ENCODE peak calls at places on chromosomes 5 and 9, in four cellular contexts. One of them, this sample, is unnamed.
A peak's percentile ranks its signal among the peaks of the same experiment; 100 is the strongest.

GRCh38 chr5:180136661-180137381 is 65.3 kb upstream of the RNF130 start:
- DNase-seq in esophagus squamous epithelium: no peak
- DNase-seq in left ventricle myocardium inferior: no peak
- DNase-seq in pancreas: no peak
- DNase-seq in this sample: peak; percentile 47

GRCh38 chr9:93295031-93295430 is 111.1 kb downstream of the WNK2 start:
- DNase-seq in pancreas: peak; percentile 39
- DNase-seq in esophagus squamous epithelium: no peak
- DNase-seq in left ventricle myocardium inferior: no peak
- DNase-seq in this sample: no peak

GRCh38 chr9:87963770-87964169 is 10.6 kb downstream of the CDK20 start:
- DNase-seq in pancreas: no peak
- DNase-seq in left ventricle myocardium inferior: no peak
- DNase-seq in esophagus squamous epithelium: no peak
- DNase-seq in this sample: no peak

GRCh38 chr9:96219615-96220257 is 82.2 kb downstream of the HSD17B3 start:
- DNase-seq in left ventricle myocardium inferior: peak; percentile 39
- DNase-seq in esophagus squamous epithelium: no peak
- DNase-seq in pancreas: peak; percentile 38
- DNase-seq in this sample: no peak

GRCh38 chr5:113061851-113062631 is 85.4 kb downstream of the DCP2 start:
- DNase-seq in pancreas: no peak
- DNase-seq in esophagus squamous epithelium: no peak
- DNase-seq in left ventricle myocardium inferior: no peak
- DNase-seq in this sample: no peak

GRCh38 chr5:77423022-77423750 is 68.9 kb downstream of the WDR41 start:
- DNase-seq in left ventricle myocardium inferior: no peak
- DNase-seq in esophagus squamous epithelium: no peak
- DNase-seq in pancreas: no peak
- DNase-seq in this sample: no peak

GRCh38 chr5:154618696-154619095 is 136.5 kb upstream of the LARP1 start:
- DNase-seq in esophagus squamous epithelium: no peak
- DNase-seq in left ventricle myocardium inferior: no peak
- DNase-seq in pancreas: no peak
- DNase-seq in this sample: no peak

GRCh38 chr5:150358261-150359095 is 981 bp downstream of the TCOF1 start:
- DNase-seq in left ventricle myocardium inferior: no peak
- DNase-seq in esophagus squamous epithelium: no peak
- DNase-seq in pancreas: no peak
- DNase-seq in this sample: no peak

GRCh38 chr5:148970228-148970627 is 92.6 kb downstream of the SH3TC2 start:
- DNase-seq in left ventricle myocardium inferior: no peak
- DNase-seq in esophagus squamous epithelium: no peak
- DNase-seq in pancreas: no peak
- DNase-seq in this sample: peak; percentile 87

GRCh38 chr9:38255599-38255998 is 136.9 kb upstream of the ALDH1B1 start:
- DNase-seq in left ventricle myocardium inferior: no peak
- DNase-seq in esophagus squamous epithelium: no peak
- DNase-seq in pancreas: no peak
- DNase-seq in this sample: no peak

GRCh38 chr9:119289740-119290139 is 79.5 kb downstream of the BRINP1 start:
- DNase-seq in esophagus squamous epithelium: no peak
- DNase-seq in left ventricle myocardium inferior: no peak
- DNase-seq in pancreas: peak; percentile 18
- DNase-seq in this sample: peak; percentile 30

GRCh38 chr9:128593039-128593438 is 40.7 kb downstream of the SPTAN1 start:
- DNase-seq in pancreas: no peak
- DNase-seq in left ventricle myocardium inferior: no peak
- DNase-seq in esophagus squamous epithelium: no peak
- DNase-seq in this sample: no peak

GRCh38 chr9:33139421-33140228 is 27.5 kb downstream of the B4GALT1 start:
- DNase-seq in esophagus squamous epithelium: no peak
- DNase-seq in left ventricle myocardium inferior: peak; percentile 87
- DNase-seq in pancreas: peak; percentile 51
- DNase-seq in this sample: no peak

GRCh38 chr5:74873525-74874249 is 7.5 kb upstream of the FAM169A start:
- DNase-seq in esophagus squamous epithelium: no peak
- DNase-seq in pancreas: no peak
- DNase-seq in left ventricle myocardium inferior: no peak
- DNase-seq in this sample: no peak

GRCh38 chr5:95861221-95861857 is 38.8 kb upstream of the GLRX start:
- DNase-seq in left ventricle myocardium inferior: peak; percentile 50
- DNase-seq in esophagus squamous epithelium: peak; percentile 13
- DNase-seq in pancreas: no peak
- DNase-seq in this sample: peak; percentile 69
- H3K4me1 ChIP-seq in left ventricle myocardium inferior: peaks cover 62% of the 10 kb centered on the region
- H3K4me1 ChIP-seq in esophagus squamous epithelium: peaks cover 92% of the 10 kb centered on the region
- H3K4me1 ChIP-seq in pancreas: peaks cover 55% of the 10 kb centered on the region
- H3K4me1 ChIP-seq in this sample: peaks cover under 1% of the 10 kb centered on the region

GRCh38 chr9:136852664-136853595 is 784 bp downstream of the MAMDC4 start:
- DNase-seq in pancreas: peak; percentile 55
- DNase-seq in left ventricle myocardium inferior: peak; percentile 18
- DNase-seq in esophagus squamous epithelium: no peak
- DNase-seq in this sample: no peak

GRCh38 chr9:136849038-136849959 is at the start of gene PHPT1:
- DNase-seq in pancreas: peak; percentile 99
- DNase-seq in left ventricle myocardium inferior: peak; percentile 99
- DNase-seq in esophagus squamous epithelium: peak; percentile 91
- DNase-seq in this sample: peak; percentile 99

GRCh38 chr9:136849960-136850865 is 1.0 kb downstream of the PHPT1 start:
- DNase-seq in esophagus squamous epithelium: no peak
- DNase-seq in left ventricle myocardium inferior: no peak
- DNase-seq in pancreas: peak; percentile 70
- DNase-seq in this sample: no peak

GRCh38 chr9:136851941-136852663 is at the start of gene MAMDC4:
- DNase-seq in left ventricle myocardium inferior: peak; percentile 38
- DNase-seq in pancreas: peak; percentile 81
- DNase-seq in esophagus squamous epithelium: no peak
- DNase-seq in this sample: no peak

GRCh38 chr9:136850866-136851775 is 1.0 kb upstream of the MAMDC4 start:
- DNase-seq in esophagus squamous epithelium: no peak
- DNase-seq in left ventricle myocardium inferior: peak; percentile 15
- DNase-seq in pancreas: peak; percentile 60
- DNase-seq in this sample: no peak
- H3K4me1 ChIP-seq in esophagus squamous epithelium: peaks cover 56% of the 10 kb centered on the region
- H3K4me1 ChIP-seq in left ventricle myocardium inferior: peaks cover 55% of the 10 kb centered on the region
- H3K4me1 ChIP-seq in pancreas: peaks cover 24% of the 10 kb centered on the region
- H3K4me1 ChIP-seq in this sample: peaks cover 9% of the 10 kb centered on the region

DNA sequence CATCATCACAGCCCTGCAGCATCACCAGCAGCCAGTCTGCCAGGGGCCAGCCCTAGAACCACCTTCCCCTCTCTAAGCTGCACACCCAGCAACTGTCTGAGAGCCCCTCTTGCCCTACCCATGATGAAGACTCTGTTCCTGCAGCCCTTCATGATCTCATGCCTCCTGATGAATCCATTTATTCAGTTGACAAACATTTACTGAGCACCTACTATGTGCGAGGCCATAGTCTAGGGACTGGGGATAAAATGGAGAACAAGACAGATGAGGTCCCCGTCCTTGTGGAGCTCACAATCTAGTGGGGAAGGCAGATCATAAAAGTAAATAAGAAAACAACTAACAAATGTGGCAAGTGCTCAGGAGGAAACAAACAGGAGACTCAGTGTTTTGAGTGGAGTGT is 96.3 kb downstream of the PCDH1 start:
- DNase-seq in left ventricle myocardium inferior: no peak
- DNase-seq in pancreas: no peak
- DNase-seq in esophagus squamous epithelium: no peak
- DNase-seq in this sample: no peak
- H3K4me1 ChIP-seq in left ventricle myocardium inferior: peaks cover 27% of the 10 kb centered on the region
- H3K4me1 ChIP-seq in pancreas: no peaks in the 10 kb centered on the region
- H3K4me1 ChIP-seq in esophagus squamous epithelium: no peaks in the 10 kb centered on the region
- H3K4me1 ChIP-seq in this sample: peaks cover 4% of the 10 kb centered on the region

GRCh38 chr9:111926421-111926875 is 29.8 kb downstream of the UGCG start:
- DNase-seq in pancreas: no peak
- DNase-seq in esophagus squamous epithelium: peak; percentile 21
- DNase-seq in left ventricle myocardium inferior: peak; percentile 34
- DNase-seq in this sample: no peak
- H3K4me1 ChIP-seq in pancreas: peaks cover 64% of the 10 kb centered on the region
- H3K4me1 ChIP-seq in esophagus squamous epithelium: peaks cover 46% of the 10 kb centered on the region
- H3K4me1 ChIP-seq in left ventricle myocardium inferior: peaks cover 43% of the 10 kb centered on the region
- H3K4me1 ChIP-seq in this sample: no peaks in the 10 kb centered on the region

GRCh38 chr9:121748727-121749546 is 97.5 kb downstream of the DAB2IP start:
- DNase-seq in esophagus squamous epithelium: no peak
- DNase-seq in left ventricle myocardium inferior: peak; percentile 76
- DNase-seq in pancreas: no peak
- DNase-seq in this sample: no peak

GRCh38 chr9:121750715-121751623 is 99.5 kb downstream of the DAB2IP start:
- DNase-seq in pancreas: no peak
- DNase-seq in left ventricle myocardium inferior: no peak
- DNase-seq in esophagus squamous epithelium: no peak
- DNase-seq in this sample: peak; percentile 76

GRCh38 chr9:121749614-121750013 is 98.2 kb downstream of the DAB2IP start:
- DNase-seq in esophagus squamous epithelium: no peak
- DNase-seq in pancreas: no peak
- DNase-seq in left ventricle myocardium inferior: no peak
- DNase-seq in this sample: no peak

GRCh38 chr9:121751686-121752445 is 100.4 kb downstream of the DAB2IP start:
- DNase-seq in left ventricle myocardium inferior: no peak
- DNase-seq in esophagus squamous epithelium: no peak
- DNase-seq in pancreas: no peak
- DNase-seq in this sample: no peak

GRCh38 chr9:121750259-121750714 is 98.9 kb downstream of the DAB2IP start:
- DNase-seq in esophagus squamous epithelium: no peak
- DNase-seq in left ventricle myocardium inferior: no peak
- DNase-seq in pancreas: no peak
- DNase-seq in this sample: no peak
- H3K4me1 ChIP-seq in esophagus squamous epithelium: peaks cover 99% of the 10 kb centered on the region
- H3K4me1 ChIP-seq in left ventricle myocardium inferior: peaks cover 100% of the 10 kb centered on the region
- H3K4me1 ChIP-seq in pancreas: peaks cover 12% of the 10 kb centered on the region
- H3K4me1 ChIP-seq in this sample: peaks cover 27% of the 10 kb centered on the region

GRCh38 chr5:108415726-108416125 is 33.8 kb upstream of the FBXL17 start:
- DNase-seq in esophagus squamous epithelium: no peak
- DNase-seq in pancreas: no peak
- DNase-seq in left ventricle myocardium inferior: no peak
- DNase-seq in this sample: no peak
- H3K4me1 ChIP-seq in esophagus squamous epithelium: no peaks in the 10 kb centered on the region
- H3K4me1 ChIP-seq in pancreas: no peaks in the 10 kb centered on the region
- H3K4me1 ChIP-seq in left ventricle myocardium inferior: no peaks in the 10 kb centered on the region
- H3K4me1 ChIP-seq in this sample: no peaks in the 10 kb centered on the region

GRCh38 chr5:72302171-72302570 is 17.9 kb downstream of the MRPS27 start:
- DNase-seq in left ventricle myocardium inferior: no peak
- DNase-seq in pancreas: no peak
- DNase-seq in esophagus squamous epithelium: no peak
- DNase-seq in this sample: no peak

GRCh38 chr5:72307968-72308852 is 11.8 kb downstream of the MRPS27 start:
- DNase-seq in left ventricle myocardium inferior: peak; percentile 98
- DNase-seq in pancreas: peak; percentile 96
- DNase-seq in esophagus squamous epithelium: peak; percentile 87
- DNase-seq in this sample: peak; percentile 98

GRCh38 chr5:72307573-72307967 is 12.5 kb downstream of the MRPS27 start:
- DNase-seq in pancreas: no peak
- DNase-seq in esophagus squamous epithelium: no peak
- DNase-seq in left ventricle myocardium inferior: no peak
- DNase-seq in this sample: no peak

GRCh38 chr5:72308853-72309191 is 11.2 kb downstream of the MRPS27 start:
- DNase-seq in esophagus squamous epithelium: no peak
- DNase-seq in pancreas: no peak
- DNase-seq in left ventricle myocardium inferior: no peak
- DNase-seq in this sample: no peak

GRCh38 chr5:72305194-72306142 is 14.6 kb downstream of the MRPS27 start:
- DNase-seq in esophagus squamous epithelium: no peak
- DNase-seq in left ventricle myocardium inferior: no peak
- DNase-seq in pancreas: no peak
- DNase-seq in this sample: no peak
- H3K4me1 ChIP-seq in esophagus squamous epithelium: peaks cover 24% of the 10 kb centered on the region
- H3K4me1 ChIP-seq in left ventricle myocardium inferior: peaks cover 38% of the 10 kb centered on the region
- H3K4me1 ChIP-seq in pancreas: peaks cover 9% of the 10 kb centered on the region
- H3K4me1 ChIP-seq in this sample: no peaks in the 10 kb centered on the region